ENCODE peak calls at places on chromosome 2, in five cellular contexts. One of them, this sample, is unnamed.

GRCh38 chr2:7994397-7994951 is 687.4 kb upstream of the ID2 start:
- DNase-seq in H1: no peak
- DNase-seq in trophoblast cell: no peak
- DNase-seq in mesenchymal stem cell: no peak
- DNase-seq in H9: no peak
- DNase-seq in this sample: no peak

GRCh38 chr2:36951574-36951973 is 14.8 kb downstream of the STRN start:
- DNase-seq in mesenchymal stem cell: peak; percentile 63
- DNase-seq in H9: no peak
- DNase-seq in trophoblast cell: peak; percentile 37
- DNase-seq in H1: no peak
- DNase-seq in this sample: no peak

GRCh38 chr2:168697668-168698121 is 104.7 kb upstream of the NOSTRIN start:
- DNase-seq in H9: no peak
- DNase-seq in mesenchymal stem cell: no peak
- DNase-seq in H1: no peak
- DNase-seq in trophoblast cell: no peak
- DNase-seq in this sample: no peak

GRCh38 chr2:241136191-241136590 is 13.1 kb downstream of the PASK start:
- DNase-seq in trophoblast cell: no peak
- DNase-seq in H9: no peak
- DNase-seq in mesenchymal stem cell: no peak
- DNase-seq in H1: no peak
- DNase-seq in this sample: no peak

GRCh38 chr2:7795358-7796199 is 878.4 kb downstream of the RNF144A start:
- DNase-seq in trophoblast cell: no peak
- DNase-seq in mesenchymal stem cell: peak; percentile 20
- DNase-seq in H1: no peak
- DNase-seq in H9: no peak
- DNase-seq in this sample: no peak

GRCh38 chr2:173985595-173985994 is 20.4 kb upstream of the SP3 start:
- DNase-seq in H1: no peak
- DNase-seq in trophoblast cell: no peak
- DNase-seq in H9: no peak
- DNase-seq in mesenchymal stem cell: no peak
- DNase-seq in this sample: no peak

GRCh38 chr2:192245329-192245728 is 50.6 kb upstream of the TMEFF2 start:
- DNase-seq in H1: no peak
- DNase-seq in H9: no peak
- DNase-seq in trophoblast cell: no peak
- DNase-seq in mesenchymal stem cell: no peak
- DNase-seq in this sample: no peak

GRCh38 chr2:179925713-179926112 is 64.3 kb upstream of the ZNF385B start:
- DNase-seq in mesenchymal stem cell: no peak
- DNase-seq in H9: no peak
- DNase-seq in H1: no peak
- DNase-seq in trophoblast cell: no peak
- DNase-seq in this sample: no peak

GRCh38 chr2:29398384-29399237 is 283.4 kb downstream of the CLIP4 start:
- DNase-seq in mesenchymal stem cell: no peak
- DNase-seq in H9: no peak
- DNase-seq in trophoblast cell: no peak
- DNase-seq in H1: no peak
- DNase-seq in this sample: no peak

GRCh38 chr2:217695033-217695520 is 307.7 kb downstream of the TNS1 start:
- DNase-seq in mesenchymal stem cell: peak; percentile 99
- DNase-seq in H1: no peak
- DNase-seq in H9: no peak
- DNase-seq in trophoblast cell: peak; percentile 94
- DNase-seq in this sample: no peak

GRCh38 chr2:33836628-33837027 is 237.5 kb upstream of the FAM98A start:
- DNase-seq in H9: no peak
- DNase-seq in trophoblast cell: no peak
- DNase-seq in mesenchymal stem cell: no peak
- DNase-seq in H1: no peak
- DNase-seq in this sample: no peak

GRCh38 chr2:195319548-195320415 is 337.2 kb upstream of the SLC39A10 start:
- DNase-seq in H1: no peak
- DNase-seq in mesenchymal stem cell: peak; percentile 7
- DNase-seq in H9: no peak
- DNase-seq in trophoblast cell: no peak
- DNase-seq in this sample: no peak
- H2BK120ac ChIP-seq in H1: no peak overlapping the region
- H2BK120ac ChIP-seq in mesenchymal stem cell: no peak overlapping the region
- H2BK120ac ChIP-seq in H9: no peak overlapping the region
- H2BK120ac ChIP-seq in trophoblast cell: no peak overlapping the region
- H2BK120ac ChIP-seq in this sample: no peak overlapping the region

DNA sequence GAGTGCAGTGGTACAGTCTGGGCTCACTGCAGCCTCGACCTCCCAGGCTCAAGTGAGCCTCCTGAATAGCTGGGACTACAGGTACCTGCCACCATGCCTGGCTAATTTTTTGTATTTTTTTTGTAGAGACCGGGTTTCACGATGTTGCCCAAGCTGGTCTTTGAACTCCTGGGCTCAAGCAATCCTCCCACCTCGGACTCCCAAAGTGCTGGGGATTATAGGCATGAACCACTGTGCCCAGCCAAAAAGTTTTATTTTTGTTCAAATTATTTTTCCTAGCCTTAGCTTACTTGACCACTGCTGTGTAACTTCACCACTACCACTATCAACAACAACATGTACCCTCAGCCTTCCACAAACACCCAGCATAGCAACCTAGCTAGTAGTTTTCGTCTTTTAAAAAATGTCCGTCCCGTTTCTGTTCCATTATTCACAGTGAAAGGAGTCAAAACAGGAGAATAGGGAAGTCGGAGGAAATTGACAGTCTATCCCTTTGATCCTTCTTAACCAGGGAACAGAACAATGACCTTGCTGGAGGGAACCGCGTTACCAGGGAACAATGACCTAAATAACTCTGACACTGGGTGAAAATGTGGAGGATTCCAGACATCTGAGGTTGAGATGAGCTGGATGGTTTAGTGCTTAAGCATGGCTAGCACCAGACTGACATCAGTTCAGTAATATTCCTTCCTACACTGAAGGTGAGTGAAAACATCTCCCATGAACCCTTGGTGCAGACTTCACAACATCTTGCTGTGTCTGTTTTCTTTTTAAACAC is 69.2 kb upstream of the ARL4C start:
- DNase-seq in trophoblast cell: peak; percentile 81
- DNase-seq in mesenchymal stem cell: no peak
- DNase-seq in H1: no peak
- DNase-seq in H9: no peak
- DNase-seq in this sample: no peak
- H2AK5ac ChIP-seq in trophoblast cell: no peak overlapping the region
- H2AK5ac ChIP-seq in mesenchymal stem cell: peak overlapping the region; percentile 57
- H2AK5ac ChIP-seq in H1: no peak overlapping the region
- H2AK5ac ChIP-seq in H9: no peak overlapping the region
- H2AK5ac ChIP-seq in this sample: no peak overlapping the region

GRCh38 chr2:235958221-235958620 is 210.0 kb downstream of the GBX2 start:
- DNase-seq in H9: no peak
- DNase-seq in H1: no peak
- DNase-seq in mesenchymal stem cell: no peak
- DNase-seq in trophoblast cell: no peak
- DNase-seq in this sample: no peak

GRCh38 chr2:235961711-235962110 is 206.5 kb downstream of the GBX2 start:
- DNase-seq in H9: no peak
- DNase-seq in mesenchymal stem cell: no peak
- DNase-seq in H1: no peak
- DNase-seq in trophoblast cell: no peak
- DNase-seq in this sample: no peak

GRCh38 chr2:235960011-235960715 is 208.0 kb downstream of the GBX2 start:
- DNase-seq in trophoblast cell: no peak
- DNase-seq in H1: no peak
- DNase-seq in mesenchymal stem cell: no peak
- DNase-seq in H9: no peak
- DNase-seq in this sample: no peak

GRCh38 chr2:235958631-235959395 is 209.4 kb downstream of the GBX2 start:
- DNase-seq in H1: no peak
- DNase-seq in trophoblast cell: no peak
- DNase-seq in H9: no peak
- DNase-seq in mesenchymal stem cell: no peak
- DNase-seq in this sample: no peak

GRCh38 chr2:235960716-235961640 is 207.2 kb downstream of the GBX2 start:
- DNase-seq in trophoblast cell: no peak
- DNase-seq in H1: no peak
- DNase-seq in H9: no peak
- DNase-seq in mesenchymal stem cell: no peak
- DNase-seq in this sample: no peak
- H2BK12ac ChIP-seq in trophoblast cell: no peak overlapping the region
- H2BK12ac ChIP-seq in H1: no peak overlapping the region
- H2BK12ac ChIP-seq in H9: no peak overlapping the region
- H2BK12ac ChIP-seq in mesenchymal stem cell: no peak overlapping the region
- H2BK12ac ChIP-seq in this sample: no peak overlapping the region

DNA sequence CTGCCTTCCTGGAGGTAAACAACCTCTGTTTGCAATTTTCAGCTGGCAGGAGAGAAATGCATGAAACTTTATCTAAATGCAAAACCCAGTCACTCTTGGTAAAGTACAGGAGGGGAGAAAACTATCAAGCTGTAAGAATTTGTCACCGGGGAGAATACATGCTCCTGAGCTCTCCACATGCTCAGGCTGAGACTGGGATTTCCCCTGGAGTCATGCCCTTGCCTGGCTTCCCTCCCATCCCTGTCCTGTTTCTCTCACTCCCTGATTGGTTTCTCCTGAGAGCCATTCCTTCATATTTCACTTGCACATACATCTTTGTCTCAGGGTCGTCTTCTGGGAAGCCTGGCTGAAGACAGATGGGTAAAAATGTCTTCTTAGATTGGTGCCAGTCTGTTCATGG is 52.9 kb upstream of the SPATS2L start:
- DNase-seq in mesenchymal stem cell: peak; percentile 74
- DNase-seq in H1: no peak
- DNase-seq in H9: no peak
- DNase-seq in trophoblast cell: no peak
- DNase-seq in this sample: no peak
- H2BK120ac ChIP-seq in mesenchymal stem cell: no peak overlapping the region
- H2BK120ac ChIP-seq in H1: no peak overlapping the region
- H2BK120ac ChIP-seq in H9: no peak overlapping the region
- H2BK120ac ChIP-seq in trophoblast cell: no peak overlapping the region
- H2BK120ac ChIP-seq in this sample: no peak overlapping the region

GRCh38 chr2:207614824-207615223 is 10.4 kb downstream of the METTL21A start:
- DNase-seq in trophoblast cell: no peak
- DNase-seq in H9: no peak
- DNase-seq in mesenchymal stem cell: no peak
- DNase-seq in H1: no peak
- DNase-seq in this sample: no peak

GRCh38 chr2:207619764-207620203 is 5.4 kb downstream of the METTL21A start:
- DNase-seq in H9: no peak
- DNase-seq in H1: no peak
- DNase-seq in mesenchymal stem cell: peak; percentile 20
- DNase-seq in trophoblast cell: no peak
- DNase-seq in this sample: no peak

GRCh38 chr2:207617011-207617671 is 8.1 kb downstream of the METTL21A start:
- DNase-seq in H9: no peak
- DNase-seq in H1: no peak
- DNase-seq in mesenchymal stem cell: peak; percentile 96
- DNase-seq in trophoblast cell: peak; percentile 66
- DNase-seq in this sample: no peak

GRCh38 chr2:207621640-207622039 is 3.6 kb downstream of the METTL21A start:
- DNase-seq in trophoblast cell: no peak
- DNase-seq in H1: no peak
- DNase-seq in mesenchymal stem cell: no peak
- DNase-seq in H9: no peak
- DNase-seq in this sample: no peak

GRCh38 chr2:207616185-207616584 is 9.0 kb downstream of the METTL21A start:
- DNase-seq in H1: no peak
- DNase-seq in trophoblast cell: peak; percentile 66
- DNase-seq in H9: no peak
- DNase-seq in mesenchymal stem cell: peak; percentile 72
- DNase-seq in this sample: no peak
- H2AK5ac ChIP-seq in H1: no peak overlapping the region
- H2AK5ac ChIP-seq in trophoblast cell: no peak overlapping the region
- H2AK5ac ChIP-seq in H9: no peak overlapping the region
- H2AK5ac ChIP-seq in mesenchymal stem cell: no peak overlapping the region
- H2AK5ac ChIP-seq in this sample: no peak overlapping the region

GRCh38 chr2:236976271-236977120 is 109.2 kb upstream of the COPS8 start:
- DNase-seq in mesenchymal stem cell: no peak
- DNase-seq in H1: no peak
- DNase-seq in H9: no peak
- DNase-seq in trophoblast cell: no peak
- DNase-seq in this sample: no peak
- H2BK12ac ChIP-seq in mesenchymal stem cell: no peak overlapping the region
- H2BK12ac ChIP-seq in H1: no peak overlapping the region
- H2BK12ac ChIP-seq in H9: no peak overlapping the region
- H2BK12ac ChIP-seq in trophoblast cell: no peak overlapping the region
- H2BK12ac ChIP-seq in this sample: no peak overlapping the region

GRCh38 chr2:219571311-219572236 is at the start of gene OBSL1:
- DNase-seq in trophoblast cell: peak; percentile 97
- DNase-seq in H1: no peak
- DNase-seq in mesenchymal stem cell: peak; percentile 73
- DNase-seq in H9: peak; percentile 94
- DNase-seq in this sample: peak; percentile 73

GRCh38 chr2:219570194-219570923 is 980 bp downstream of the OBSL1 start:
- DNase-seq in H1: no peak
- DNase-seq in mesenchymal stem cell: peak; percentile 38
- DNase-seq in H9: no peak
- DNase-seq in trophoblast cell: no peak
- DNase-seq in this sample: peak; percentile 39

GRCh38 chr2:219570924-219571310 is 422 bp downstream of the OBSL1 start:
- DNase-seq in H1: no peak
- DNase-seq in mesenchymal stem cell: no peak
- DNase-seq in trophoblast cell: no peak
- DNase-seq in H9: no peak
- DNase-seq in this sample: no peak

GRCh38 chr2:219573166-219573565 is 1.1 kb downstream of the INHA start:
- DNase-seq in trophoblast cell: no peak
- DNase-seq in H9: no peak
- DNase-seq in H1: no peak
- DNase-seq in mesenchymal stem cell: no peak
- DNase-seq in this sample: no peak

GRCh38 chr2:219572237-219573001 is at the start of gene INHA:
- DNase-seq in mesenchymal stem cell: no peak
- DNase-seq in H9: no peak
- DNase-seq in trophoblast cell: no peak
- DNase-seq in H1: no peak
- DNase-seq in this sample: no peak
- H2BK120ac ChIP-seq in mesenchymal stem cell: peak within 1 kb of the TSS; percentile 96
- H2BK120ac ChIP-seq in H9: no peak within 1 kb of the TSS
- H2BK120ac ChIP-seq in trophoblast cell: peak within 1 kb of the TSS; percentile 96
- H2BK120ac ChIP-seq in H1: peak within 1 kb of the TSS; percentile 9
- H2BK120ac ChIP-seq in this sample: no peak within 1 kb of the TSS

This sample was measured in neuronal stem cell.